ENCODE peak calls at places on chromosomes 13 and 19, in five cellular contexts. R is AG04450, F is fibroblast of lung, O is naive B cell, J is T47D. Y is an unnamed sample.

GRCh38 chr13:34733720-34734119 is 208.3 kb upstream of the NBEA start:
- DNase-seq in R (no peak), F (peak), O (no peak), J (no peak), Y (no peak)

GRCh38 chr13:95714142-95714832 is 37.3 kb downstream of the DNAJC3 start:
- DNase-seq in R (peak), F (peak), O (no peak), J (no peak), Y (no peak)

GRCh38 chr13:42762251-42762650 is 19.1 kb upstream of the FAM216B start:
- DNase-seq in R (no peak), F (no peak), O (no peak), J (no peak), Y (no peak)

GRCh38 chr19:10701955-10702307 is 692 bp downstream of the QTRT1 start:
- DNase-seq in R (no peak), F (no peak), O (no peak), J (no peak), Y (peak)

GRCh38 chr13:80235131-80235530 is 105.8 kb downstream of the SPRY2 start:
- DNase-seq in R (no peak), F (peak), O (no peak), J (no peak), Y (no peak)

GRCh38 chr13:112645327-112645914 is 44.4 kb upstream of the ATP11A start:
- DNase-seq in R (no peak), F (no peak), O (no peak), J (no peak), Y (no peak)

GRCh38 chr13:97883356-97883755 is 70.1 kb upstream of the IPO5 start:
- DNase-seq in R (no peak), F (no peak), O (no peak), J (no peak), Y (no peak)

GRCh38 chr19:48654299-48655059 is 8.5 kb upstream of the CA11 start:
- DNase-seq in R (no peak), F (peak), O (no peak), J (no peak), Y (peak)

GRCh38 chr13:110367620-110368019 is 60.5 kb downstream of the COL4A2 start:
- DNase-seq in R (no peak), F (no peak), O (no peak), J (no peak), Y (no peak)